ENCODE peak calls at places on chromosomes 7 and 10, in four cellular contexts. V, W, E and G are unnamed samples.

GRCh38 chr10:119357389-119358139 is 150.2 kb downstream of the GRK5 start:
- DNase-seq in V (no peak), W (no peak), E (no peak), G (no peak)

GRCh38 chr7:150377116-150377979 is 1.8 kb upstream of the ZNF775 start:
- DNase-seq in V (no peak), W (no peak), E (no peak), G (no peak)

GRCh38 chr10:68598978-68599753 is 39.0 kb downstream of the TET1 start:
- DNase-seq in V (peak), W (peak), E (no peak), G (no peak)

GRCh38 chr10:35379226-35380137 is 43.2 kb downstream of the CCNY start:
- DNase-seq in V (peak), W (peak), E (no peak), G (peak)

GRCh38 chr7:75054744-75055527 is 18.7 kb downstream of the RCC1L start:
- DNase-seq in V (no peak), W (peak), E (no peak), G (no peak)

GRCh38 chr7:114084381-114085312 is 165.8 kb upstream of the PPP1R3A start:
- DNase-seq in V (no peak), W (no peak), E (no peak), G (no peak)

GRCh38 chr10:64369885-64370773 is 848.9 kb downstream of the REEP3 start:
- DNase-seq in V (no peak), W (no peak), E (no peak), G (no peak)

GRCh38 chr10:132713421-132714095 is 72.4 kb downstream of the NKX6-2 start:
- DNase-seq in V (no peak), W (no peak), E (no peak), G (no peak)

GRCh38 chr10:76453328-76453727 is 1021.9 kb downstream of the LRMDA start:
- DNase-seq in V (no peak), W (no peak), E (no peak), G (no peak)

GRCh38 chr10:118277871-118278270 is 64.3 kb downstream of the FAM204A start:
- DNase-seq in V (no peak), W (no peak), E (no peak), G (no peak)

GRCh38 chr10:125739994-125740679 is 20.6 kb downstream of the EDRF1 start:
- DNase-seq in V (no peak), W (no peak), E (no peak), G (no peak)

GRCh38 chr7:138829335-138829734 is 31.3 kb upstream of the ATP6V0A4 start:
- DNase-seq in V (no peak), W (no peak), E (no peak), G (no peak)

GRCh38 chr10:129126955-129127354 is 340.1 kb upstream of the MGMT start:
- DNase-seq in V (no peak), W (no peak), E (no peak), G (no peak)

GRCh38 chr7:128352138-128352537 is 8.4 kb upstream of the RBM28 start:
- DNase-seq in V (no peak), W (peak), E (peak), G (no peak)

GRCh38 chr10:24952146-24952700 is at the start of gene PRTFDC1:
- DNase-seq in V (peak), W (no peak), E (no peak), G (no peak)

GRCh38 chr10:72353963-72354355 is 760 bp downstream of the DNAJB12 start:
- DNase-seq in V (peak), W (peak), E (no peak), G (no peak)

GRCh38 chr10:72351479-72351878 is 3.2 kb downstream of the DNAJB12 start:
- DNase-seq in V (no peak), W (no peak), E (no peak), G (no peak)

GRCh38 chr10:72354356-72355213 is at the start of gene DNAJB12:
- DNase-seq in V (peak), W (peak), E (peak), G (peak)

GRCh38 chr10:72355214-72355555 is 466 bp upstream of the DNAJB12 start:
- DNase-seq in V (no peak), W (no peak), E (no peak), G (no peak)

GRCh38 chr10:72353028-72353962 is 1.4 kb downstream of the DNAJB12 start:
- DNase-seq in V (peak), W (peak), E (no peak), G (no peak)
- TF ChIP-seq CHD1 in V (no peak), W (no peak), E (no peak), G (no peak)

GRCh38 chr7:156609010-156609877 is 31.3 kb upstream of the RNF32 start:
- DNase-seq in V (no peak), W (no peak), E (no peak), G (no peak)
- TF ChIP-seq CHD1 in V (no peak), W (no peak), E (no peak), G (no peak)

GRCh38 chr10:80260295-80261243 is 28.9 kb downstream of the MAT1A start:
- DNase-seq in V (peak), W (no peak), E (no peak), G (no peak)
- TF ChIP-seq CHD1 in V (no peak), W (no peak), E (no peak), G (no peak)

DNA sequence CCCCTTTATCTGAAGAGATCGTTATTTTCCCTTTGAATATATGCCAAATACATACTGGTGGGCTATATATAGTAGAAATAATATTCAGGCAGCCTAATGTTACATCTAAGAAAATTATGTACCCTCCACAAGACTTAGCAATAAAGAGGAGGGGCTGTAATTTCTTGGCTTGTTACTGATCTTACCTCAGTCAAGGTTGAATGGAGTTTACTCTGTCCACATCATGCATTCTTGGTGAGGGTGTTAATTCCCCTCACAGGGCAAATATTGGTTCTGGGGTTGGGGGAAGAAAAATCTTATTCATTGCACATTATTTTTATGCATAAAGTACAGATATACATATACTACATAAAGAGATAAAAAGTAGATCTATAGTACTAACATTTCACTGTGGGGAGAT is 145.8 kb upstream of the ANK3 start:
- DNase-seq in V (no peak), W (no peak), E (no peak), G (no peak)
- TF ChIP-seq CHD1 in V (no peak), W (no peak), E (no peak), G (no peak)

DNA sequence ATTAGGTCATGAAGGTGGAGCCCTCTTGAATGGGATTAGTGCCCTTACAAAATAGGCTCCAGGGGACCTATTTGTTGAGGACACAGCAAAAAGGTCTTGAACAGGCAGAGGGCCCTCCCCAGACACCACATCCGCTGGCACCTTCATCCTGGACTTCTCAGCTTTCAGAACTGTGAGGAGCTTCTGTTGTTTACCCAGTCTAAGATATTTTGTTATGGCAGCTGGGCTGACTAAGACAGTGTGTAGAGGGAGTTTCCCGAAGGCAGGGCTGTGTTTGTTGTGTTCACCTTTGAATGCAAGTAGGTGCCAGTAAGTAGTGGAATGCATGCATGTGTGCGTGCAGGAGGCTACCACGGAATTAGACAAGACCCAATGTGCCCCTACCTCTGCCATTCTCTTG is 106.7 kb downstream of the PTPRE start:
- DNase-seq in V (no peak), W (no peak), E (no peak), G (no peak)
- TF ChIP-seq CHD1 in V (no peak), W (no peak), E (no peak), G (no peak)

GRCh38 chr10:104666106-104666505 is 25.0 kb downstream of the SORCS3 start:
- DNase-seq in V (no peak), W (no peak), E (no peak), G (no peak)
- TF ChIP-seq CHD1 in V (no peak), W (no peak), E (no peak), G (no peak)

DNA sequence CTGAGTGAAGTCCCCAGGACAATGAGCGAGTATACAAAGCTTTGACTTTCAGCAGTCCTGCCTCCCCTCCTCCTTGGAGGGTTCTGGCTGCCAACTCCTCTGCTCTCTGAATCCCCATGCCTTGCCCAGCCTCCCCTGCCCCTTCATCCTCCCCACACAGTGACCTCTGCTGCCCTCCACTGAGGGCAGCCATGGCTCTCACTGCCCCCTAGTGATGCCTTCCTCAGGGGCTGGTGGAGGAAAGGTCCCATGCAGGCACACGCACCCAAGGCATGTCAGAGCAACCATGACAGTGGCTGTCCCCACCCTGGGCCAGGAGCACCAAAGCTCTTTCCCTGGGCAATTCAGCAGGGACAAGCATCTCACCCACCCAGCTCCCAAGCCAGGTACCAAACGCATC is 40.9 kb downstream of the FRMPD2 start:
- DNase-seq in V (no peak), W (no peak), E (no peak), G (no peak)
- TF ChIP-seq CHD1 in V (no peak), W (no peak), E (no peak), G (no peak)

GRCh38 chr10:28532223-28532508 is 752 bp upstream of the WAC start:
- DNase-seq in V (no peak), W (no peak), E (no peak), G (no peak)
- TF ChIP-seq CHD1 in V (peak), W (no peak), E (no peak), G (no peak)

DNA sequence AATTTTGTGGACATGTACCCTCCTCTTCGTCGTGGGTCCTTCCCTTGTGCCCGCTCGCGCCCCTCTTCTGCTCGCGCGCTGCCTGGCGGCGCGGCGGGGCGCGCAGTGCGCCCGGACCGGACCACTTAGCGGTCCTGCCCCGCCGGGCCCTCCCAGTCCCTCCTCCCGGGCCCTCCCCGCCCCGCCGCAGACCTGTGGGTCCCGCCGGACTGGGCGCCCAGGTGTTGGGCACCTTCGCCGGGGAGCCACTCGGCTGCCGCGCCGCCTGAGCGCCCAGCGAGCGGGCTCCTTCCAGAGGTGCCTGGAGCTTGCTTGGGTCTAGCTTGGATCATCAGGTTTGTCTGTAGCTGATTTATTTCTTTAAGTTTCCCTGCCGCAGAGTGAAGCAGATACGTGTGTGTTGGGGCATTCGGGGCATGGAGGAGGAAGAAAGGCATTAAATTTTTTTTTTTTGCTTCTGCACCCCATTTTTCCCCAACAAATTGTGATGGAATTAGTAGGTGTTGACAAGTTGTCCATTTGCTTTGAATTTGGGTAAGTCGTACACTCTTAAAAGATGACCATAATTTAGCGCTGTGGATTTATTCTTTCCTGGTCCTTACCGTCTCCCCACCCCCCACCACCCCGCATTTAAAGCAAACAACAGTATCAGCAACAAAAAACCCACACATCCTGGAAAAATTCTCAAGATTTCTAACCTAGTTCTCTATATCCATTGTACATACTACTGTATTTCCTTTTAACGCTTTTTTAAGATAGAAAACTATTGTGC is 903 bp downstream of the C1GALT1 start:
- DNase-seq in V (peak), W (no peak), E (no peak), G (no peak)
- TF ChIP-seq CHD1 in V (no peak), W (no peak), E (no peak), G (no peak)

GRCh38 chr7:8217200-8218068 is 44.5 kb downstream of the ICA1 start:
- DNase-seq in V (peak), W (peak), E (no peak), G (peak)
- TF ChIP-seq CHD1 in V (no peak), W (no peak), E (no peak), G (no peak)